ENCODE peak calls at places on chromosomes 16 and 17, in eight cellular contexts. N is GM23338, Q is sigmoid colon, G is upper lobe of left lung, O is H1, H is endothelial cell of umbilical vein, T is stomach, E is breast epithelium. B is an unnamed sample.

GRCh38 chr17:16516594-16517018 is 24.6 kb upstream of the LRRC75A start:
- DNase-seq in E (no peak), G (no peak), O (no peak), N (no peak), Q (no peak), H (peak), T (no peak), B (peak)

GRCh38 chr17:5585814-5586558 is 1.7 kb upstream of the NLRP1 start:
- DNase-seq in Q (no peak), O (no peak), N (peak), E (no peak), G (no peak), T (no peak), H (no peak), B (no peak)

GRCh38 chr16:27646811-27647210 is 96.9 kb downstream of the KATNIP start:
- DNase-seq in G (no peak), E (no peak), Q (no peak), O (no peak), N (no peak), H (no peak), T (no peak), B (no peak)

GRCh38 chr17:35088911-35089845 is 25.7 kb upstream of the RFFL start:
- DNase-seq in H (peak), Q (peak), E (peak), G (peak), O (no peak), N (peak), T (peak), B (peak)

GRCh38 chr17:61064087-61064951 is 335.3 kb upstream of the TBX2 start:
- DNase-seq in T (no peak), N (no peak), G (no peak), H (no peak), E (no peak), O (no peak), Q (no peak), B (no peak)

GRCh38 chr17:76353004-76353598 is 615 bp downstream of the PRPSAP1 start:
- DNase-seq in N (peak), G (peak), Q (peak), O (no peak), H (peak), E (no peak), T (peak), B (no peak)

GRCh38 chr17:27384261-27384701 is 72.0 kb upstream of the KSR1 start:
- DNase-seq in E (peak), G (no peak), N (no peak), Q (peak), O (no peak), T (peak), H (peak), B (no peak)

GRCh38 chr16:2904922-2905240 is 6.8 kb upstream of the FLYWCH1 start:
- DNase-seq in H (no peak), E (no peak), N (no peak), O (no peak), T (peak), G (no peak), Q (peak), B (peak)

GRCh38 chr17:79985361-79985760 is 50.3 kb downstream of the TBC1D16 start:
- DNase-seq in O (no peak), T (no peak), H (no peak), Q (peak), G (no peak), E (no peak), N (no peak), B (no peak)

GRCh38 chr17:45016823-45017222 is 34.6 kb downstream of the DCAKD start:
- DNase-seq in G (no peak), E (no peak), Q (no peak), N (peak), H (no peak), O (no peak), T (no peak), B (no peak)

GRCh38 chr16:22329199-22329695 is 32.0 kb downstream of the POLR3E start:
- DNase-seq in Q (no peak), T (no peak), H (no peak), O (no peak), G (no peak), N (no peak), E (no peak), B (no peak)

GRCh38 chr16:74461826-74462225 is 40.5 kb upstream of the CLEC18B start:
- DNase-seq in Q (no peak), N (no peak), T (no peak), O (no peak), H (no peak), E (no peak), G (no peak), B (no peak)

GRCh38 chr17:7853693-7854043 is 1.2 kb upstream of the TMEM88 start:
- DNase-seq in O (no peak), H (no peak), T (no peak), G (no peak), N (peak), Q (peak), E (no peak), B (peak)

GRCh38 chr16:11495066-11495407 is 91.7 kb downstream of the LITAF start:
- DNase-seq in Q (no peak), O (no peak), N (no peak), T (no peak), E (no peak), G (no peak), H (peak), B (no peak)

GRCh38 chr16:138049-138417 is 440 bp downstream of the NPRL3 start:
- DNase-seq in E (no peak), H (peak), N (peak), T (no peak), O (no peak), G (no peak), Q (no peak), B (no peak)

GRCh38 chr17:29718446-29719039 is 95.8 kb upstream of the CORO6 start:
- DNase-seq in T (no peak), E (no peak), G (no peak), O (no peak), Q (no peak), N (peak), H (no peak), B (no peak)

GRCh38 chr16:85338638-85338982 is 226.3 kb upstream of the CIBAR2 start:
- DNase-seq in Q (no peak), T (no peak), N (no peak), H (no peak), G (no peak), E (no peak), O (no peak), B (no peak)

GRCh38 chr17:76523084-76524037 is 14.1 kb downstream of the CYGB start:
- DNase-seq in H (peak), N (peak), Q (peak), T (peak), G (peak), O (peak), E (peak), B (no peak)

GRCh38 chr17:51435641-51436091 is 175.3 kb downstream of the UTP18 start:
- DNase-seq in T (peak), H (peak), G (peak), N (peak), Q (no peak), E (no peak), O (peak), B (no peak)

GRCh38 chr17:41516828-41517283 is 1.8 kb downstream of the KRT15 start:
- DNase-seq in N (no peak), E (no peak), Q (no peak), H (no peak), O (no peak), T (no peak), G (peak), B (no peak)

GRCh38 chr16:69865701-69866100 is 85.4 kb upstream of the CLEC18A start:
- DNase-seq in N (peak), Q (no peak), G (peak), H (no peak), T (peak), E (no peak), O (no peak), B (no peak)

DNA sequence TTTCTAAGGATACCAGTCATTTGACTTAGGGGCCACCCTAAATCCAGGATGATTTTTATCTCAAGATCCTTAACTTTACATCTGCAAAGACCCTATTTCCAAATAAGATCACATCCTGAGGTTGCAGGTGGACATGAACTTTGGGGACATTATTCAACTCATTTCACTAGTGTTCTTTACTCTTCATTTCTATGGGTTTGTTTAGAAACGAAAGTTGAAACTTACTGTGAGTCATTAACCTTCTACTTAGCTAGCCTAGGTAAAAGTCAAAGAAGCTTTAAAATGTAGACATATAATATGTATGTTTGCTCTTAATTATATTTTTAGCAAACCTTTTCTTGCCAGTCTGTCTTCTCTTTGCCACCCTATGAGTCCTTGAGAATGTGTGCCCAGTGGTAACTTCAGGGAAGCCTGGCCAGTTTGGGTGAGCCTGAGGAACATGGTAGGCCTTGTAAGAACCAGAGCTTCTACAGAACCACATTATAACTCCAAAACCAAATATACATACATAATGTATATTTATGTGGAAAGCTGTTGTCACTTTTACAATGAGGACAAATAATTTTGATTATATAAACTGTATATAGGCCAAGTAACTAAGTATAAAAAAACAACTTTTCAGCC is 38.4 kb downstream of the BPTF start:
- DNase-seq in Q (no peak), H (no peak), O (no peak), E (no peak), G (no peak), N (no peak), T (no peak), B (no peak)
- H3K27ac ChIP-seq in Q (no peak), H (no peak), O (no peak), E (no peak), G (no peak), N (no peak), T (no peak), B (no peak)

GRCh38 chr17:81390436-81391214 is 4.6 kb upstream of the BAHCC1 start:
- DNase-seq in T (no peak), H (no peak), O (no peak), E (no peak), N (no peak), Q (no peak), G (no peak), B (no peak)
- TF ChIP-seq POLR2AphosphoS5 in T (no peak), H (no peak), O (no peak), E (no peak), N (no peak), Q (no peak), G (no peak), B (no peak)

GRCh38 chr17:58506354-58507080 is 7.9 kb downstream of the MTMR4 start:
- DNase-seq in G (no peak), E (no peak), Q (peak), N (no peak), O (no peak), T (no peak), H (no peak), B (no peak)

GRCh38 chr17:58507123-58507634 is 7.3 kb downstream of the MTMR4 start:
- DNase-seq in Q (no peak), T (no peak), O (no peak), E (no peak), H (no peak), G (peak), N (no peak), B (no peak)

GRCh38 chr17:58510075-58510474 is 4.4 kb downstream of the MTMR4 start:
- DNase-seq in Q (peak), N (no peak), G (no peak), H (no peak), T (no peak), E (no peak), O (no peak), B (no peak)

GRCh38 chr17:58504826-58505351 is 9.5 kb downstream of the MTMR4 start:
- DNase-seq in E (no peak), T (no peak), Q (peak), N (no peak), G (peak), H (no peak), O (no peak), B (no peak)

GRCh38 chr17:58508341-58509067 is 5.9 kb downstream of the MTMR4 start:
- DNase-seq in N (no peak), E (no peak), H (no peak), O (no peak), T (no peak), G (no peak), Q (peak), B (no peak)
- H3K27ac ChIP-seq in N (no peak), E (no peak), H (no peak), O (no peak), T (no peak), G (no peak), Q (no peak), B (no peak)

DNA sequence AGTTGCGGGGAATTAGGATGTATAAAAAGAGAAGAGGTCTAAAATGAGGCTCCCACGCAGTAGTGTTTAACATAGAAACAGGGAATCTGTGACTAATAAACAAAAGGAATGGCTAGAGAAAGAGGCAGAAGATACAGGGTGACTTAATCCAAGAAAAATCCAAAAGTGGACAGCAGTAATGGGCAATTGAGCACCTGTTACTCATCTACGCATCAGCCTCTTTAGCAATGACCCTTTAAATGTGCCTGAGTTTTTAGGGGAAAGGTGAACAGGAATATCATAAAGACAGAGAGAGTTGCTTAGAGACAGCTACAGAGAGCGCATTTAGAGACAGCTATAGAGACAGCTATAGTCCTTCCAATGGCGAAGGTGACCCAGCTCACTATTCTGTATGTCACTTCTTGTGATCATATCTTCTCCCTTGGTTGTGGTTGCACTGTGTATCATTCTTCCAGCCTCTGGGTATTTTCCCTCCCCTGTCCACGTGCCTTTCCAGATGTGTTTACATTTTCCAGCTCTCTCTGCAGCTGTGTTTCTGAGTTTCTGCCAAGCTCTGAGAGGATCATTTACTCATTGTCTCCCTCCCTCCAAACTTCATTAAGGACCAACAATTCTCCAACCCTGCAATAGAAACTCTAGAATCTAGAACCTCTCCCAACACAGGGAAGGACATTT is 61.5 kb downstream of the MYOCD start:
- DNase-seq in N (no peak), T (no peak), Q (no peak), H (no peak), E (no peak), G (no peak), O (no peak), B (no peak)
- TF ChIP-seq POLR2AphosphoS5 in N (no peak), T (peak), Q (peak), H (no peak), E (no peak), G (no peak), O (no peak), B (no peak)

B was measured in suprapubic skin.